ENCODE peak calls at places on chromosomes 2 and 18, in six cellular contexts. U, B, Z, M, D and P are unnamed samples.

GRCh38 chr2:227125506-227125905 is 38.5 kb downstream of the COL4A4 start:
- DNase-seq in U (peak), B (no peak), Z (no peak), M (no peak), D (no peak), P (no peak)

GRCh38 chr2:216918088-216918680 is 58.3 kb upstream of the TNP1 start:
- DNase-seq in U (peak), B (peak), Z (peak), M (peak), D (peak), P (peak)

GRCh38 chr2:173741715-173742114 is 223.5 kb downstream of the SP3 start:
- DNase-seq in U (peak), B (no peak), Z (no peak), M (no peak), D (peak), P (no peak)

GRCh38 chr2:150876201-150877085 is 385.2 kb downstream of the RBM43 start:
- DNase-seq in U (no peak), B (peak), Z (no peak), M (peak), D (no peak), P (peak)

GRCh38 chr2:60215295-60215990 is 338.0 kb downstream of the BCL11A start:
- DNase-seq in U (no peak), B (no peak), Z (no peak), M (no peak), D (no peak), P (no peak)

GRCh38 chr2:15127251-15127650 is 433.9 kb downstream of the NBAS start:
- DNase-seq in U (no peak), B (no peak), Z (no peak), M (no peak), D (no peak), P (no peak)

GRCh38 chr2:163198007-163198406 is 359.4 kb upstream of the KCNH7 start:
- DNase-seq in U (peak), B (no peak), Z (no peak), M (no peak), D (no peak), P (no peak)

GRCh38 chr2:200703132-200703925 is 108.4 kb upstream of the BZW1 start:
- DNase-seq in U (peak), B (peak), Z (peak), M (peak), D (peak), P (peak)

GRCh38 chr18:34702814-34703213 is 7.3 kb upstream of the DTNA start:
- DNase-seq in U (no peak), B (no peak), Z (no peak), M (no peak), D (no peak), P (no peak)

GRCh38 chr2:219398721-219399333 is 11.1 kb upstream of the DNPEP start:
- DNase-seq in U (peak), B (no peak), Z (no peak), M (no peak), D (no peak), P (no peak)

GRCh38 chr18:7164610-7165009 is 47.0 kb upstream of the LAMA1 start:
- DNase-seq in U (peak), B (no peak), Z (no peak), M (peak), D (peak), P (no peak)

GRCh38 chr18:77676901-77677300 is 427.3 kb downstream of the GALR1 start:
- DNase-seq in U (no peak), B (no peak), Z (no peak), M (no peak), D (no peak), P (no peak)

GRCh38 chr2:219460424-219460926 is 25.8 kb downstream of the SPEG start:
- DNase-seq in U (no peak), B (no peak), Z (no peak), M (peak), D (no peak), P (peak)

GRCh38 chr2:238974510-238975166 is 126.8 kb downstream of the TWIST2 start:
- DNase-seq in U (peak), B (peak), Z (peak), M (peak), D (peak), P (peak)

GRCh38 chr2:97848347-97848746 is 135.0 kb downstream of the ZAP70 start:
- DNase-seq in U (peak), B (no peak), Z (no peak), M (no peak), D (no peak), P (no peak)

GRCh38 chr2:205931388-205931787 is 154.6 kb downstream of the INO80D start:
- DNase-seq in U (no peak), B (no peak), Z (no peak), M (no peak), D (no peak), P (no peak)

GRCh38 chr2:205936446-205936845 is 149.5 kb downstream of the INO80D start:
- DNase-seq in U (no peak), B (no peak), Z (no peak), M (no peak), D (no peak), P (no peak)

GRCh38 chr2:205937193-205937592 is 148.8 kb downstream of the INO80D start:
- DNase-seq in U (no peak), B (no peak), Z (no peak), M (no peak), D (no peak), P (no peak)

GRCh38 chr2:205930209-205930608 is 155.8 kb downstream of the INO80D start:
- DNase-seq in U (no peak), B (no peak), Z (no peak), M (peak), D (no peak), P (no peak)

GRCh38 chr2:205934443-205934842 is 151.5 kb downstream of the INO80D start:
- DNase-seq in U (peak), B (no peak), Z (no peak), M (peak), D (peak), P (no peak)
- TF ChIP-seq CTCF in U (no peak), B (peak), Z (peak), M (peak), D (no peak), P (peak)

GRCh38 chr2:197256021-197256420 is 54.6 kb downstream of the ANKRD44 start:
- DNase-seq in U (no peak), B (no peak), Z (no peak), M (no peak), D (no peak), P (no peak)

GRCh38 chr2:197259470-197259999 is 51.0 kb downstream of the ANKRD44 start:
- DNase-seq in U (no peak), B (no peak), Z (no peak), M (no peak), D (no peak), P (no peak)

GRCh38 chr2:197256771-197257170 is 53.8 kb downstream of the ANKRD44 start:
- DNase-seq in U (no peak), B (no peak), Z (no peak), M (no peak), D (no peak), P (no peak)

GRCh38 chr2:197255550-197255949 is 55.0 kb downstream of the ANKRD44 start:
- DNase-seq in U (no peak), B (no peak), Z (no peak), M (peak), D (no peak), P (no peak)

GRCh38 chr2:197258580-197258979 is 52.0 kb downstream of the ANKRD44 start:
- DNase-seq in U (no peak), B (no peak), Z (peak), M (peak), D (no peak), P (no peak)
- TF ChIP-seq CTCF in U (no peak), B (no peak), Z (no peak), M (no peak), D (no peak), P (no peak)

DNA sequence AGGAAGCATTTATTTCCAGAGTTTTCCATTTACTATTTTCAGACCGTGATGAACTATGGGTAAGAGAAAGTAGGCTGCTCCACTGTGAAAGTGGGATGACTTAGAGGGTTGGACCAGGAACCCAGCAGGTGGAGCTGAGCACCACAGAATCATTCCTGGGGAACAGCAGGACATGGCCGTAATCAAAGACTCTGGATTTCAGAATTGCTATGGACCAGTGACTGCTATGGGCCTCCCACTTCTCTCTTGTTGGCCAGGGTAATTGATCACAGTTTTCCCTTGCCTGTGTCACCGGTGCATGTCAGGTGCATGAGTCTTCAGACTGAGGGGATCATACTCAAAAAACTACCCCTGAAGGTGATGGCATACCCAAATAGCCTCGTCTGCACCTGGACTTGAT is 90.6 kb upstream of the GPC1 start:
- DNase-seq in U (peak), B (no peak), Z (no peak), M (no peak), D (no peak), P (no peak)
- TF ChIP-seq CTCF in U (no peak), B (no peak), Z (no peak), M (no peak), D (no peak), P (no peak)

DNA sequence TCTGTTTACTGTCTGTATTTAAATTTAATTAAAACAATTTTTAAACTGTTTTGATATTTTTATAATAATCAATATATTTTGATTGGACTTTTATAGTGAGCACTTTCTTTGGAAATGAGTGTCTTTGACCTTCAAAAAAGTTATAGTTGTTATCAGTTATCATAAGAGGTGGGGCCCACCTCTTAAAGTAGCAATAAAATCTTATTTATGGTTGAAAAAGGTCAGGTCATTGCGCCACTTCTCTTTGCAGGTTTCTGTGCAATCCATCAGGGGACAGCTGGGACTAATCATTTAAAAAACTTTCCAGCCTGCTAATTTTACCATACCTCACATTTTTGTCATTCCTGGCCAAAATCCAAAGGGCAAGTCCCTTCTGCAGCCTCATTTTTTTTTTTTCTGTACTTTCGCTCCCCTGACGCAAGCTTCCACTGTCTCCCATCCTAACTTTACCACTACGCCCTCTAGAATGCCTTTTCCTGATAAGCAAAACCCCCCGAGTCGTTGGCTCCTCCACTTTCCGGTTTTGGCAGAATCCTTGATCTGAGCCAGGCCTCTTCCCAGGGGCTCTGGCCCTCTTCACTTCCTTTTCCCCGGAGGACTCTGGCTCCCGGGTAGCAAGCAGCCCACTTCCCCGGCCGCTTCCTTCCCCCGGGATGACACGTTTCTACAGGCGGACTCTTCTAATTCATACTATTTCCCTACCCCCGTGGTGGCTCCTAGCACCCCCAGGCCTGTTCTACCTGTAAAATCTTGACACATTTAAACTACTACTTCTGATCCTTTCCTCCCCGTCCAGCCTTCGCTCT is 1.1 kb upstream of the SEH1L start:
- DNase-seq in U (peak), B (peak), Z (peak), M (peak), D (peak), P (peak)
- TF ChIP-seq CTCF in U (peak), B (no peak), Z (peak), M (peak), D (no peak), P (peak)

GRCh38 chr2:104872866-104873688 is 19.2 kb downstream of the POU3F3 start:
- DNase-seq in U (peak), B (no peak), Z (peak), M (peak), D (peak), P (peak)
- TF ChIP-seq CTCF in U (peak), B (peak), Z (peak), M (peak), D (peak), P (peak)

DNA sequence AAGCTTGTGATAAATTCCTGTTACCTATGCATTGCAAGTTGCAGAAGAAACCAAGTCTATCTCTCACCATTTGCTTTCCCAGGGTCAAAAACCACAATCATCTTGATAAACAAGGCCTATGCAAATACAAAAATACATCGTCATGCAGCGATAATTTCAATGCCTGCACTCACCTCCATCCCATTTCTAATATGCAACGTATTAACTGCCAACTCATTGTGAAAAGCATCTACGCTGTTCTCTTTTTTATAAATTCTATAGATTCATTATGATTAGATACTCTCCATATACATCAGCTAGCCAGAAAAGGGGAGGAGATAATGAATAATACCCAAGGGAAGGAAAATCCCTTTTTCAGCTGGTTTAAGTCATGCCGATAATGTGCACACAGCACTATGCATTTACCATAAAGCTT is 77.8 kb downstream of the AFF3 start:
- DNase-seq in U (no peak), B (no peak), Z (no peak), M (no peak), D (no peak), P (no peak)
- TF ChIP-seq CTCF in U (no peak), B (no peak), Z (no peak), M (no peak), D (no peak), P (no peak)

DNA sequence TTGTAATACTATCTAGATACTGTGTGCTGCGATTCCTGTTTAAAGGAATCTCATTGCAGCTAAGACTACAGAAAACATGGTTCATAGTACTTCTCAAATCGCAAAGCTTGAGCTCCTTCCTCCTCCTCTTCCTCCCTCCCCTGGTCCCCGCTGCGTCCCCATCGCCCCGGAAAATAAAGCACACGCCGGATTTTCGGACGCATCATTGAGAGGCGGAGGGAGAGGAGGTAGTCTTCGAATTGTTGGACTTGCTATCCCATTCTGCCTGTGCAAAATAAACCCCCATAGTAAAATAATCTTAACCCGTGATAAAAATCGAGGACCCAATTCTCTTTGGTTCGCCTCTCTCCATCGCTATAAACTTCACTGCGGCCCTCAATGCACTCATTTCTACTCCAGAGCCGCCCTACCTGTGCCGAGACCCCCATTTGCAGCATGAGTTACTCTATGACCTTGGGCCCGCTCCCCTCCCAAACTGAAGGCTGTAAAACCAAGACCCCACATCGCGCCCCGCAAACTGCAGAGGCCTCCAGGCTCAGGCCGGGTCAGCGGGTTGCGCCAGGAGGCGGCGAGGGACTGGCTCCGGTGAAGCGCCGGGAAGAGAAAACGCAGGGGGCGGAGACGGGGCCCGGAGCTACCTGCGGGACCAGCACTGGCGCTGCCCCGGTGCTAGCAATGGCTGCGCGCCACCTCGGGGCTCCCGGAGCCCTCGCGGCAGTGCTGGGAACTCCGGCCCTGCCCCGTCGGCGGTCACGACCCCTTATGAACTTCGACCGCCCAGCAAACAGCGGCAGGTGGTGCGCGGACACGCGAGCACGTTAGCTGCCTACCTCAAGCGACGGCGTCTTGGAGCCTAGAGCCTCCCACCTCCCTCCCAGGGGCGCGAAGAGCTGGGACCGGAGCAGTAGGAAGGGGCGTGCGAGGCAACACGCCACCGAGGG is 649 bp downstream of the ESCO1 start:
- DNase-seq in U (peak), B (no peak), Z (no peak), M (peak), D (peak), P (no peak)
- TF ChIP-seq CTCF in U (no peak), B (peak), Z (peak), M (no peak), D (no peak), P (no peak)

DNA sequence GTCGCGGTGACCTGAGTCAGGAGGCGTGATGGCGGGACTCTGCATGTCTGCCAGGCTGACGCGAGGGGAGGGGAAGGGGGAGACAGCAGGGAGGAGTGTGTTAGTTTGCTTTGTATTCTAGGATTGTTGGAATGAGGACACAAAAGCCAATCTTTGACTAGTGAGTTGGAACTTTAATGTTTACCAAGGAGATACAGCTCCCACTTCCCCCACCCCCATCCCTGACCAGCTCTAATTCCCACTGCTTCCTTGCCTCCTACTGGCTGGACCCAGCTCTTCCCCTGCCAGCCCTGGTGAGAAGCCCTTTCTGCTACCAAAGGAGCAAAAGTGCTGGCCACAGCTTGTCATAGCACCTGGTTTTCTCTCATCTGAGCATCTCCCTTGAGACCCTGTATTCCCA is 84.5 kb downstream of the CELF4 start:
- DNase-seq in U (no peak), B (no peak), Z (no peak), M (peak), D (no peak), P (no peak)
- TF ChIP-seq CTCF in U (no peak), B (no peak), Z (no peak), M (peak), D (no peak), P (no peak)

GRCh38 chr2:127479219-127479825 is 47.0 kb downstream of the IWS1 start:
- DNase-seq in U (peak), B (no peak), Z (peak), M (peak), D (peak), P (peak)
- TF ChIP-seq CTCF in U (peak), B (peak), Z (peak), M (peak), D (peak), P (peak)